ENCODE peak calls at places on chromosomes 16 and 17, in six cellular contexts. P is fibroblast of pulmonary artery, K is NB4, A is colonic mucosa, I is breast epithelium, Z is cardiac muscle cell. O is an unnamed sample.

GRCh38 chr16:53695070-53695469 is 8.6 kb downstream of the RPGRIP1L start:
- DNase-seq in P (peak), K (no peak), A (no peak), I (no peak), Z (no peak), O (peak)

GRCh38 chr17:81888988-81889595 is 2.3 kb downstream of the ALYREF start:
- DNase-seq in P (no peak), K (no peak), A (no peak), I (no peak), Z (no peak), O (no peak)

GRCh38 chr16:49353650-49354049 is 20.0 kb upstream of the C16orf78 start:
- DNase-seq in P (no peak), K (no peak), A (no peak), I (no peak), Z (no peak), O (no peak)

GRCh38 chr17:6523330-6523729 is 33.0 kb downstream of the PITPNM3 start:
- DNase-seq in P (peak), K (no peak), A (no peak), I (no peak), Z (no peak), O (no peak)

GRCh38 chr17:28475151-28475900 is 1.9 kb downstream of the SLC13A2 start:
- DNase-seq in P (no peak), K (no peak), A (peak), I (no peak), Z (no peak), O (no peak)

GRCh38 chr17:50149425-50150353 is 788 bp downstream of the PPP1R9B start:
- DNase-seq in P (peak), K (peak), A (no peak), I (no peak), Z (peak), O (peak)

GRCh38 chr16:11735801-11736200 is 6.9 kb downstream of the TXNDC11 start:
- DNase-seq in P (no peak), K (no peak), A (no peak), I (no peak), Z (no peak), O (no peak)

GRCh38 chr16:74468807-74469511 is 47.7 kb upstream of the CLEC18B start:
- DNase-seq in P (no peak), K (no peak), A (no peak), I (no peak), Z (no peak), O (no peak)

DNA sequence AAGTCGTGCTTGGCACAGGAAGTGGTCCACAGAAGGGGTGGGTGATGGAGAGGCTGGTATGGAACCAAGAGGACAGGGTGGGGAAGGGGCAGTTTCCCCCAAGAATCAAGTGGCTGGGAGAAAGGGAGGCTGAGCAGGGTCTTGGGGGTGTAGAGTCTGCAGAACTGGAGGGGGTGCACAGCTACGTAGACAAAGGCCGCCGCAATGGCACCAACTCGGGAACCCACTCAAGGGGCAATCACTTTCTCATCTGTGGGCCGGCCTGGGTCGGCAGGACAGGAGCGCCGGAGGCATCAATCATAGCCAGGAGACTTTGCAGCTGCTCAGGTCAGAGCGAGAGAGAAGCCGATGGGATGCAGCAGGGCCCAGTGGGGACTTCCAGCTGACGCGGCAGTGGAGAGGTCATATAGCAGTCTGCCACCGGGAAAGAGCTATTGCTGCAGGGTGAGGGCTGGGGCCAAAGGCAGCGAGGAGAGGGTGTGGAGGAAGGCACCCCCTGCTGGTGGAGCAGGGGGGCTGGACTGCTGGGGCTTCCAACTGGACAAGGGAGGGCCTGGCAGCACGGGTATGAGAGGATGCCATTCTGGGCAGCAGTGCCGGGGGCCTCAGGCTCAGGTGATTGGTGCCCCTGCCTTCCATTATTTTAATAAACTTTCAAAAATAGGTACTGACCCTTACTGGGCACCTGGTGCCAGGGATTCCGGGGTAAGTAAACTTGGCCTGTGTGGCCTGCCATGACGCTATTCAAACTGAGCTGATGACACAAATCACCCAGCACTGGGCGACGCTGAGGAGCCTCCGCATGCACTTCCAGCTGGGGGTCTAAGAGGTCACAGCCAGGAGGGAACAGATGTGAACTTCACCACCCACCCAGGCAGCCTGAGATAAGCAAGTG is 52.5 kb upstream of the MTSS2 start:
- DNase-seq in P (peak), K (peak), A (no peak), I (peak), Z (peak), O (peak)
- H3K4me3 ChIP-seq in P (no peak), K (no peak), A (no peak), I (no peak), Z (no peak), O (no peak)

DNA sequence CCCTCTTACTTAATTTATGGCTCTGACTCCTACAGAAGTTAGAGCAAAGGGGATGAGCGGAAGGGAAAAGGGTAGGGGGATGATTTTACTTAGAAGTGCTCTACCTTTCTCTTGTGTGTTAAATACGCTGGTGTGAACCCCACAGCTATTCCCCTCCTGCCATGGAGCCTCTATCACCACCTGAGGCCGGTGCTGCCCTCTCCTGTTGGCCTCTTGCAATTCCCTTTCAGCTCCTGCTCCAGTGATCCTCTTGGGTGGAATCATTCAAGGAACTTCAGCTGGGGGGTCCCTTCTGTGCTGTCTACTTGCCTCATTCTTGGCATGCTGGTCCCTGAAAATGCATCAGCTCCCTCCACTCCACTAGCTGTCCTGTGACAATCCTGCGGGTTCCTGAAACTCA is 41.8 kb upstream of the CDH8 start:
- DNase-seq in P (no peak), K (peak), A (no peak), I (no peak), Z (peak), O (no peak)
- TF ChIP-seq CTCF in P (no peak), K (peak), A (no peak), I (no peak), Z (no peak), O (no peak)

GRCh38 chr17:78409191-78409621 is 30.8 kb downstream of the PGS1 start:
- DNase-seq in P (no peak), K (no peak), A (peak), I (no peak), Z (no peak), O (no peak)

GRCh38 chr17:78407387-78407990 is 29.0 kb downstream of the PGS1 start:
- DNase-seq in P (no peak), K (peak), A (no peak), I (no peak), Z (peak), O (no peak)

GRCh38 chr17:78406396-78406795 is 27.9 kb downstream of the PGS1 start:
- DNase-seq in P (no peak), K (no peak), A (no peak), I (no peak), Z (no peak), O (no peak)

GRCh38 chr17:78411241-78411855 is 32.9 kb downstream of the PGS1 start:
- DNase-seq in P (no peak), K (no peak), A (peak), I (no peak), Z (peak), O (no peak)

GRCh38 chr17:78408476-78409020 is 30.1 kb downstream of the PGS1 start:
- DNase-seq in P (no peak), K (no peak), A (peak), I (no peak), Z (peak), O (no peak)
- H3K4me3 ChIP-seq in P (no peak), K (no peak), A (no peak), I (no peak), Z (no peak), O (no peak)

GRCh38 chr16:69143116-69143515 is 10.7 kb downstream of the UTP4 start:
- DNase-seq in P (peak), K (peak), A (peak), I (no peak), Z (no peak), O (no peak)
- TF ChIP-seq CTCF in P (no peak), K (no peak), A (peak), I (no peak), Z (no peak), O (peak)

O was measured in fibroblast of the aortic adventitia.